ENCODE peak calls at places on chromosomes 6 and 20, in four cellular contexts. One of them, this sample, is unnamed.

GRCh38 chr6:151374024-151374423 is 17.3 kb downstream of the ZBTB2 start:
- DNase-seq in body of pancreas: no peak
- DNase-seq in neural progenitor cell: no peak
- DNase-seq in upper lobe of right lung: no peak
- DNase-seq in this sample: no peak

GRCh38 chr6:11366934-11367637 is 134.6 kb upstream of the NEDD9 start:
- DNase-seq in body of pancreas: no peak
- DNase-seq in neural progenitor cell: peak; percentile 57
- DNase-seq in upper lobe of right lung: no peak
- DNase-seq in this sample: no peak

GRCh38 chr20:4064118-4064962 is 49.0 kb upstream of the RNF24 start:
- DNase-seq in body of pancreas: peak; percentile 93
- DNase-seq in neural progenitor cell: peak; percentile 20
- DNase-seq in upper lobe of right lung: peak; percentile 91
- DNase-seq in this sample: peak; percentile 96

GRCh38 chr20:61736001-61736635 is 329.6 kb downstream of the TAF4 start:
- DNase-seq in body of pancreas: no peak
- DNase-seq in neural progenitor cell: no peak
- DNase-seq in upper lobe of right lung: no peak
- DNase-seq in this sample: no peak

GRCh38 chr20:44295995-44296394 is 15.0 kb downstream of the FITM2 start:
- DNase-seq in body of pancreas: no peak
- DNase-seq in neural progenitor cell: no peak
- DNase-seq in upper lobe of right lung: peak; percentile 83
- DNase-seq in this sample: no peak

GRCh38 chr6:84581494-84582259 is 182.7 kb downstream of the TBX18 start:
- DNase-seq in body of pancreas: no peak
- DNase-seq in neural progenitor cell: no peak
- DNase-seq in upper lobe of right lung: no peak
- DNase-seq in this sample: no peak

GRCh38 chr6:31180500-31180899 is 10.0 kb upstream of the POU5F1 start:
- DNase-seq in body of pancreas: peak; percentile 52
- DNase-seq in neural progenitor cell: no peak
- DNase-seq in upper lobe of right lung: peak; percentile 86
- DNase-seq in this sample: no peak

GRCh38 chr6:137724018-137724403 is 143.0 kb upstream of the TNFAIP3 start:
- DNase-seq in body of pancreas: no peak
- DNase-seq in neural progenitor cell: no peak
- DNase-seq in upper lobe of right lung: no peak
- DNase-seq in this sample: no peak

GRCh38 chr20:32281711-32282110 is 4.3 kb downstream of the KIF3B start:
- DNase-seq in body of pancreas: no peak
- DNase-seq in neural progenitor cell: no peak
- DNase-seq in upper lobe of right lung: no peak
- DNase-seq in this sample: no peak

GRCh38 chr20:50913976-50914375 is 17.3 kb downstream of the ADNP start:
- DNase-seq in body of pancreas: no peak
- DNase-seq in neural progenitor cell: no peak
- DNase-seq in upper lobe of right lung: no peak
- DNase-seq in this sample: no peak

GRCh38 chr6:130775421-130776012 is 51.7 kb upstream of the SMLR1 start:
- DNase-seq in body of pancreas: no peak
- DNase-seq in neural progenitor cell: no peak
- DNase-seq in upper lobe of right lung: no peak
- DNase-seq in this sample: no peak

GRCh38 chr6:106287215-106287614 is 38.3 kb downstream of the ATG5 start:
- DNase-seq in body of pancreas: no peak
- DNase-seq in neural progenitor cell: no peak
- DNase-seq in upper lobe of right lung: no peak
- DNase-seq in this sample: no peak

GRCh38 chr20:58546756-58547526 is 31.7 kb upstream of the APCDD1L start:
- DNase-seq in body of pancreas: no peak
- DNase-seq in neural progenitor cell: no peak
- DNase-seq in upper lobe of right lung: no peak
- DNase-seq in this sample: no peak

GRCh38 chr6:168506460-168506859 is 65.5 kb downstream of the SMOC2 start:
- DNase-seq in body of pancreas: peak; percentile 69
- DNase-seq in neural progenitor cell: no peak
- DNase-seq in upper lobe of right lung: no peak
- DNase-seq in this sample: no peak

GRCh38 chr20:52150440-52151258 is 40.9 kb downstream of the ZFP64 start:
- DNase-seq in body of pancreas: peak; percentile 9
- DNase-seq in neural progenitor cell: peak; percentile 54
- DNase-seq in upper lobe of right lung: no peak
- DNase-seq in this sample: no peak

GRCh38 chr20:8535403-8536003 is 403.4 kb downstream of the PLCB1 start:
- DNase-seq in body of pancreas: peak; percentile 32
- DNase-seq in neural progenitor cell: peak; percentile 32
- DNase-seq in upper lobe of right lung: no peak
- DNase-seq in this sample: no peak

GRCh38 chr6:149483302-149483701 is 1.5 kb downstream of the ZC3H12D start:
- DNase-seq in body of pancreas: no peak
- DNase-seq in neural progenitor cell: no peak
- DNase-seq in upper lobe of right lung: no peak
- DNase-seq in this sample: no peak

GRCh38 chr20:32664352-32665159 is 9.2 kb downstream of the C20orf203 start:
- DNase-seq in body of pancreas: peak; percentile 61
- DNase-seq in neural progenitor cell: no peak
- DNase-seq in upper lobe of right lung: no peak
- DNase-seq in this sample: no peak

GRCh38 chr6:35723587-35723986 is 13.2 kb upstream of the ARMC12 start:
- DNase-seq in body of pancreas: no peak
- DNase-seq in neural progenitor cell: no peak
- DNase-seq in upper lobe of right lung: peak; percentile 6
- DNase-seq in this sample: no peak

GRCh38 chr6:146410851-146411595 is 132.6 kb upstream of the RAB32 start:
- DNase-seq in body of pancreas: no peak
- DNase-seq in neural progenitor cell: no peak
- DNase-seq in upper lobe of right lung: no peak
- DNase-seq in this sample: no peak

GRCh38 chr20:43529457-43530153 is 22.1 kb downstream of the L3MBTL1 start:
- DNase-seq in body of pancreas: no peak
- DNase-seq in neural progenitor cell: no peak
- DNase-seq in upper lobe of right lung: peak; percentile 44
- DNase-seq in this sample: peak; percentile 62

GRCh38 chr6:91268941-91269340 is 682.1 kb upstream of the MAP3K7 start:
- DNase-seq in body of pancreas: no peak
- DNase-seq in neural progenitor cell: no peak
- DNase-seq in upper lobe of right lung: no peak
- DNase-seq in this sample: no peak

GRCh38 chr20:40442181-40442963 is 246.7 kb downstream of the MAFB start:
- DNase-seq in body of pancreas: no peak
- DNase-seq in neural progenitor cell: peak; percentile 48
- DNase-seq in upper lobe of right lung: no peak
- DNase-seq in this sample: no peak

GRCh38 chr6:33128318-33128717 is 52.5 kb downstream of the HLA-DPB1 start:
- DNase-seq in body of pancreas: no peak
- DNase-seq in neural progenitor cell: no peak
- DNase-seq in upper lobe of right lung: no peak
- DNase-seq in this sample: no peak

GRCh38 chr20:38437796-38438195 is 2.7 kb upstream of the SNHG17 start:
- DNase-seq in body of pancreas: no peak
- DNase-seq in neural progenitor cell: no peak
- DNase-seq in upper lobe of right lung: no peak
- DNase-seq in this sample: no peak

DNA sequence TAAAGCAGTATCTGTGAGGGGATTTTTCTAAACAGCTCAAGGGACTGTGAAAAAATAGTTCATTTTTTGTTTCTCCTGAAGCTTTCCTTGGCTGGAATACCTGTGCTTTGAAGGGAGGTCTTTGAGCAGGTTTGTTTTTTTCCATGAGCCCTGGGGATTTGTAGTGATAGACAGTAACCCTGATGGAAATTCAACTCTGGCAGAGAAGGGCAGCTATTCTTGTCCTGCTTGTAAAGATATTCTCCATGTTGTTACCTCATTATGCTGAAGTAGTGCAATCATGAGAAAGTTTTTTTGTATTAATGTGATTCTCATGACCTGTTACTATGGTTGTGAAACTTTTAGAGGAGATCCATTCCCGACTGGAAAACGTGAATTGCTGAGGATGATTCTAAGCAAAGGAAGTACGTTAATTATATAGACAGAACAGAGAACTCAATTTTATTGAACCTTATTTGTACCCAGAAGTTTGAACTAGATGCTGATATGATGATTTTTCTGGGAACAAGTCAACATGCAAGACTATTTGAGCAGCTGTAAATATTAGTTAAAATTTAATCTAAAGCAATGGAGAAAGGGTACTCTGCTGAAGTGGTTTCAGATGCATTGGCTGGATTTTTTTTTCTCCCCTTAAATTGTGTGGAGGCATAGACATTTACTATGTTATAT is 12.5 kb downstream of the UTRN start:
- DNase-seq in body of pancreas: no peak
- DNase-seq in neural progenitor cell: no peak
- DNase-seq in upper lobe of right lung: no peak
- DNase-seq in this sample: no peak
- TF ChIP-seq CTCF in body of pancreas: no peak
- TF ChIP-seq CTCF in neural progenitor cell: no peak
- TF ChIP-seq CTCF in upper lobe of right lung: no peak
- TF ChIP-seq CTCF in this sample: no peak

GRCh38 chr6:80467408-80467807 is 360.9 kb downstream of the BCKDHB start:
- DNase-seq in body of pancreas: no peak
- DNase-seq in neural progenitor cell: no peak
- DNase-seq in upper lobe of right lung: no peak
- DNase-seq in this sample: no peak
- H3K27ac ChIP-seq in body of pancreas: no peak overlapping the region
- H3K27ac ChIP-seq in neural progenitor cell: no peak overlapping the region
- H3K27ac ChIP-seq in upper lobe of right lung: no peak overlapping the region
- H3K27ac ChIP-seq in this sample: no peak overlapping the region

GRCh38 chr6:56851104-56851503 is 103.8 kb upstream of the BEND6 start:
- DNase-seq in body of pancreas: no peak
- DNase-seq in neural progenitor cell: peak; percentile 29
- DNase-seq in upper lobe of right lung: no peak
- DNase-seq in this sample: no peak

GRCh38 chr6:56850618-56851017 is 104.3 kb upstream of the BEND6 start:
- DNase-seq in body of pancreas: no peak
- DNase-seq in neural progenitor cell: no peak
- DNase-seq in upper lobe of right lung: no peak
- DNase-seq in this sample: no peak

GRCh38 chr6:56848105-56848504 is 106.8 kb upstream of the BEND6 start:
- DNase-seq in body of pancreas: no peak
- DNase-seq in neural progenitor cell: no peak
- DNase-seq in upper lobe of right lung: no peak
- DNase-seq in this sample: no peak

GRCh38 chr6:56851541-56852248 is 103.2 kb upstream of the BEND6 start:
- DNase-seq in body of pancreas: peak; percentile 39
- DNase-seq in neural progenitor cell: peak; percentile 86
- DNase-seq in upper lobe of right lung: no peak
- DNase-seq in this sample: no peak

DNA sequence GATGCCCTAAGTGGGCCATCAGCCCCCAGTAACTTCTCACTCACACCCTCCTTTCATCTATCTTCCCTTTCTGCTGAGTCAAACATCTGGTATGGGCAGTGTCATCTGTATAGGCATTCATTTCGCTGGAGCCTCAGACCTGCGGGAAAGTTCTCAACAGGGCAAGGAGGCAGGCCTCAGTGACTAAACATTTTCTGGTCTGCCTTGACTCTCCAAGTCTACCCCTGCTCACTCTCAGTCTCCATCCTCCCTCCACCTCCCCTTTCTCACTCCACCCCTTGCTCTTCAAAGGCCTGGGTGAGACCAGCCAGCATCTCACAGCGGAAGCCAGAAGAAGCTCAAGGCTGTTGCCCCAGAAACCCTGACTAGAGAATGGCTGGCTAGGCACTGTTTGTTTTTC is 105.0 kb upstream of the BEND6 start:
- DNase-seq in body of pancreas: no peak
- DNase-seq in neural progenitor cell: peak; percentile 22
- DNase-seq in upper lobe of right lung: no peak
- DNase-seq in this sample: no peak
- TF ChIP-seq CTCF in body of pancreas: no peak
- TF ChIP-seq CTCF in neural progenitor cell: no peak
- TF ChIP-seq CTCF in upper lobe of right lung: no peak
- TF ChIP-seq CTCF in this sample: no peak

GRCh38 chr6:2770171-2770570 is 5.0 kb downstream of the WRNIP1 start:
- DNase-seq in body of pancreas: no peak
- DNase-seq in neural progenitor cell: no peak
- DNase-seq in upper lobe of right lung: no peak
- DNase-seq in this sample: no peak

GRCh38 chr6:2773450-2773849 is 8.3 kb downstream of the WRNIP1 start:
- DNase-seq in body of pancreas: no peak
- DNase-seq in neural progenitor cell: no peak
- DNase-seq in upper lobe of right lung: no peak
- DNase-seq in this sample: no peak

GRCh38 chr6:2775003-2775402 is 9.8 kb downstream of the WRNIP1 start:
- DNase-seq in body of pancreas: no peak
- DNase-seq in neural progenitor cell: no peak
- DNase-seq in upper lobe of right lung: no peak
- DNase-seq in this sample: no peak

GRCh38 chr6:2771021-2771558 is 5.9 kb downstream of the WRNIP1 start:
- DNase-seq in body of pancreas: no peak
- DNase-seq in neural progenitor cell: no peak
- DNase-seq in upper lobe of right lung: no peak
- DNase-seq in this sample: no peak

GRCh38 chr6:2772840-2773239 is 7.6 kb downstream of the WRNIP1 start:
- DNase-seq in body of pancreas: no peak
- DNase-seq in neural progenitor cell: no peak
- DNase-seq in upper lobe of right lung: no peak
- DNase-seq in this sample: no peak
- H3K27ac ChIP-seq in body of pancreas: no peak overlapping the region
- H3K27ac ChIP-seq in neural progenitor cell: no peak overlapping the region
- H3K27ac ChIP-seq in upper lobe of right lung: no peak overlapping the region
- H3K27ac ChIP-seq in this sample: peak overlapping the region; percentile 28

GRCh38 chr6:49457771-49458170 is 5.3 kb downstream of the MMUT start:
- DNase-seq in body of pancreas: no peak
- DNase-seq in neural progenitor cell: no peak
- DNase-seq in upper lobe of right lung: no peak
- DNase-seq in this sample: no peak

GRCh38 chr6:49454787-49455709 is 8.0 kb downstream of the MMUT start:
- DNase-seq in body of pancreas: no peak
- DNase-seq in neural progenitor cell: no peak
- DNase-seq in upper lobe of right lung: no peak
- DNase-seq in this sample: no peak

GRCh38 chr6:49453221-49453620 is 9.8 kb downstream of the MMUT start:
- DNase-seq in body of pancreas: no peak
- DNase-seq in neural progenitor cell: no peak
- DNase-seq in upper lobe of right lung: no peak
- DNase-seq in this sample: no peak
- TF ChIP-seq CTCF in body of pancreas: peak; percentile 16
- TF ChIP-seq CTCF in neural progenitor cell: peak; percentile 47
- TF ChIP-seq CTCF in upper lobe of right lung: peak; percentile 37
- TF ChIP-seq CTCF in this sample: no peak

This sample was measured in coronary artery.